ENCODE peak calls at places on chromosome 11, in four cellular contexts. N, Y, T and X are unnamed samples.

GRCh38 chr11:107157809-107158187 is 139.5 kb upstream of the GUCY1A2 start:
- DNase-seq in N (no peak), Y (no peak), T (no peak), X (no peak)

GRCh38 chr11:68962527-68963250 is 18.1 kb downstream of the MRGPRD start:
- DNase-seq in N (no peak), Y (no peak), T (no peak), X (no peak)

GRCh38 chr11:39174965-39175364 is 2284.5 kb downstream of the LRRC4C start:
- DNase-seq in N (no peak), Y (no peak), T (no peak), X (no peak)

GRCh38 chr11:21866781-21867180 is 326.1 kb upstream of the ANO5 start:
- DNase-seq in N (no peak), Y (no peak), T (no peak), X (no peak)

GRCh38 chr11:124897681-124898680 is at the start of gene ROBO4:
- DNase-seq in N (no peak), Y (no peak), T (no peak), X (no peak)

GRCh38 chr11:76610871-76611475 is 59.6 kb downstream of the LRRC32 start:
- DNase-seq in N (no peak), Y (no peak), T (no peak), X (no peak)

GRCh38 chr11:66311965-66312548 is 4.8 kb downstream of the CD248 start:
- DNase-seq in N (peak; percentile 94), Y (peak; percentile 77), T (peak; percentile 96), X (no peak)

GRCh38 chr11:112437096-112437495 is 176.4 kb upstream of the PLET1 start:
- DNase-seq in N (no peak), Y (no peak), T (no peak), X (no peak)

GRCh38 chr11:118530683-118531596 is at the start of gene TMEM25:
- DNase-seq in N (peak; percentile 85), Y (peak; percentile 53), T (peak; percentile 82), X (no peak)

GRCh38 chr11:7167976-7168740 is 79.4 kb downstream of the RBMXL2 start:
- DNase-seq in N (no peak), Y (no peak), T (no peak), X (no peak)

GRCh38 chr11:118998822-118999221 is 884 bp downstream of the CENATAC start:
- DNase-seq in N (no peak), Y (no peak), T (no peak), X (no peak)

GRCh38 chr11:24375351-24375750 is 121.5 kb upstream of the LUZP2 start:
- DNase-seq in N (no peak), Y (no peak), T (no peak), X (no peak)

GRCh38 chr11:2569321-2569721 is 124.5 kb downstream of the KCNQ1 start:
- DNase-seq in N (no peak), Y (no peak), T (no peak), X (no peak)

GRCh38 chr11:97683733-97684132 is 1293.9 kb downstream of the JRKL start:
- DNase-seq in N (peak; percentile 56), Y (no peak), T (no peak), X (peak; percentile 48)

GRCh38 chr11:36135062-36135461 is 154.2 kb downstream of the COMMD9 start:
- DNase-seq in N (no peak), Y (no peak), T (no peak), X (no peak)

GRCh38 chr11:122681070-122681469 is 25.5 kb downstream of the UBASH3B start:
- DNase-seq in N (no peak), Y (no peak), T (no peak), X (no peak)

GRCh38 chr11:27464155-27464759 is 8.3 kb downstream of the LGR4 start:
- DNase-seq in N (no peak), Y (no peak), T (no peak), X (no peak)

GRCh38 chr11:82969811-82970210 is 68.3 kb downstream of the DDIAS start:
- DNase-seq in N (no peak), Y (no peak), T (no peak), X (no peak)

GRCh38 chr11:6111635-6112034 is 4.2 kb downstream of the OR56B4 start:
- DNase-seq in N (no peak), Y (no peak), T (no peak), X (no peak)

GRCh38 chr11:71251761-71252433 is 480 bp downstream of the SHANK2 start:
- DNase-seq in N (peak; percentile 72), Y (no peak), T (no peak), X (no peak)

GRCh38 chr11:14906614-14907392 is 14.8 kb upstream of the CYP2R1 start:
- DNase-seq in N (no peak), Y (no peak), T (no peak), X (no peak)

GRCh38 chr11:122197055-122197987 is 81.3 kb upstream of the BLID start:
- DNase-seq in N (no peak), Y (no peak), T (no peak), X (no peak)

GRCh38 chr11:7019500-7020182 is 505 bp downstream of the ZNF214 start:
- DNase-seq in N (peak; percentile 38), Y (no peak), T (peak; percentile 55), X (no peak)

GRCh38 chr11:121466063-121466794 is 13.5 kb upstream of the SORL1-AS1 start:
- DNase-seq in N (peak; percentile 78), Y (peak; percentile 47), T (peak; percentile 80), X (peak; percentile 76)

GRCh38 chr11:15157738-15158137 is 43.0 kb downstream of the INSC start:
- DNase-seq in N (no peak), Y (no peak), T (no peak), X (no peak)

GRCh38 chr11:133227674-133228111 is 304.6 kb downstream of the OPCML start:
- DNase-seq in N (peak; percentile 15), Y (no peak), T (no peak), X (no peak)